ENCODE peak calls at places on chromosomes 12 and 14, in four cellular contexts. One of them, this sample, is unnamed.
A peak's percentile ranks its signal among the peaks of the same experiment; 100 is the strongest.

GRCh38 chr12:52010152-52010622 is 3.4 kb downstream of the TAMALIN start:
- DNase-seq in progenitor cell of endocrine pancreas: no peak
- DNase-seq in GM20000: no peak
- DNase-seq in left ventricle myocardium inferior: peak; percentile 85
- DNase-seq in this sample: peak; percentile 86

GRCh38 chr12:103947871-103948555 is 17.7 kb upstream of the TDG start:
- DNase-seq in progenitor cell of endocrine pancreas: no peak
- DNase-seq in left ventricle myocardium inferior: no peak
- DNase-seq in GM20000: no peak
- DNase-seq in this sample: no peak

GRCh38 chr12:16604853-16605252 is 1.1 kb downstream of the LMO3 start:
- DNase-seq in left ventricle myocardium inferior: no peak
- DNase-seq in GM20000: peak; percentile 3
- DNase-seq in progenitor cell of endocrine pancreas: no peak
- DNase-seq in this sample: no peak

GRCh38 chr12:46556105-46556559 is 183.6 kb upstream of the SLC38A2 start:
- DNase-seq in GM20000: no peak
- DNase-seq in left ventricle myocardium inferior: no peak
- DNase-seq in progenitor cell of endocrine pancreas: no peak
- DNase-seq in this sample: no peak

GRCh38 chr14:91466192-91466591 is 43.9 kb downstream of the PPP4R3A start:
- DNase-seq in GM20000: no peak
- DNase-seq in progenitor cell of endocrine pancreas: no peak
- DNase-seq in left ventricle myocardium inferior: no peak
- DNase-seq in this sample: no peak

GRCh38 chr12:26611598-26611997 is 221.4 kb downstream of the ITPR2 start:
- DNase-seq in GM20000: no peak
- DNase-seq in left ventricle myocardium inferior: no peak
- DNase-seq in progenitor cell of endocrine pancreas: no peak
- DNase-seq in this sample: no peak

GRCh38 chr14:85558505-85558904 is 28.6 kb downstream of the FLRT2 start:
- DNase-seq in progenitor cell of endocrine pancreas: no peak
- DNase-seq in left ventricle myocardium inferior: no peak
- DNase-seq in GM20000: no peak
- DNase-seq in this sample: no peak

GRCh38 chr14:102907303-102907844 is 15.1 kb upstream of the AMN start:
- DNase-seq in progenitor cell of endocrine pancreas: no peak
- DNase-seq in left ventricle myocardium inferior: no peak
- DNase-seq in GM20000: peak; percentile 25
- DNase-seq in this sample: no peak

GRCh38 chr14:76531821-76532318 is 155.9 kb downstream of the ESRRB start:
- DNase-seq in progenitor cell of endocrine pancreas: no peak
- DNase-seq in left ventricle myocardium inferior: no peak
- DNase-seq in GM20000: no peak
- DNase-seq in this sample: no peak

GRCh38 chr12:41365653-41366131 is 177.6 kb downstream of the PDZRN4 start:
- DNase-seq in GM20000: no peak
- DNase-seq in left ventricle myocardium inferior: no peak
- DNase-seq in progenitor cell of endocrine pancreas: no peak
- DNase-seq in this sample: no peak

GRCh38 chr12:113645183-113645582 is 173.5 kb upstream of the LHX5 start:
- DNase-seq in GM20000: no peak
- DNase-seq in progenitor cell of endocrine pancreas: no peak
- DNase-seq in left ventricle myocardium inferior: no peak
- DNase-seq in this sample: no peak

GRCh38 chr12:48961801-48962200 is 4.5 kb upstream of the ARF3 start:
- DNase-seq in progenitor cell of endocrine pancreas: no peak
- DNase-seq in left ventricle myocardium inferior: no peak
- DNase-seq in GM20000: no peak
- DNase-seq in this sample: no peak

GRCh38 chr12:981176-981828 is 9.7 kb upstream of the ERC1 start:
- DNase-seq in left ventricle myocardium inferior: no peak
- DNase-seq in progenitor cell of endocrine pancreas: no peak
- DNase-seq in GM20000: no peak
- DNase-seq in this sample: no peak

GRCh38 chr12:124456652-124457152 is 110.7 kb downstream of the NCOR2 start:
- DNase-seq in left ventricle myocardium inferior: peak; percentile 52
- DNase-seq in progenitor cell of endocrine pancreas: no peak
- DNase-seq in GM20000: peak; percentile 82
- DNase-seq in this sample: no peak

GRCh38 chr14:101103321-101103901 is 199.9 kb upstream of the RTL1 start:
- DNase-seq in progenitor cell of endocrine pancreas: no peak
- DNase-seq in GM20000: no peak
- DNase-seq in left ventricle myocardium inferior: no peak
- DNase-seq in this sample: peak; percentile 61

GRCh38 chr12:10968765-10969456 is 17.8 kb downstream of the TAS2R50 start:
- DNase-seq in progenitor cell of endocrine pancreas: no peak
- DNase-seq in GM20000: no peak
- DNase-seq in left ventricle myocardium inferior: peak; percentile 18
- DNase-seq in this sample: no peak

GRCh38 chr12:13559318-13559978 is 362.9 kb downstream of the EMP1 start:
- DNase-seq in GM20000: no peak
- DNase-seq in progenitor cell of endocrine pancreas: no peak
- DNase-seq in left ventricle myocardium inferior: no peak
- DNase-seq in this sample: no peak

GRCh38 chr14:88421286-88421685 is 35.8 kb downstream of the SPATA7 start:
- DNase-seq in left ventricle myocardium inferior: no peak
- DNase-seq in progenitor cell of endocrine pancreas: no peak
- DNase-seq in GM20000: no peak
- DNase-seq in this sample: no peak

GRCh38 chr14:49194067-49194466 is 392.1 kb downstream of the RPS29 start:
- DNase-seq in left ventricle myocardium inferior: no peak
- DNase-seq in GM20000: no peak
- DNase-seq in progenitor cell of endocrine pancreas: no peak
- DNase-seq in this sample: no peak

GRCh38 chr12:111602348-111602747 is 3.2 kb upstream of the ATXN2 start:
- DNase-seq in GM20000: no peak
- DNase-seq in left ventricle myocardium inferior: no peak
- DNase-seq in progenitor cell of endocrine pancreas: no peak
- DNase-seq in this sample: no peak
- TF ChIP-seq CTCF in GM20000: no peak
- TF ChIP-seq CTCF in left ventricle myocardium inferior: no peak
- TF ChIP-seq CTCF in progenitor cell of endocrine pancreas: no peak
- TF ChIP-seq CTCF in this sample: no peak

GRCh38 chr12:75087656-75088055 is 122.0 kb downstream of the KCNC2 start:
- DNase-seq in progenitor cell of endocrine pancreas: no peak
- DNase-seq in left ventricle myocardium inferior: no peak
- DNase-seq in GM20000: no peak
- DNase-seq in this sample: no peak
- TF ChIP-seq CTCF in progenitor cell of endocrine pancreas: no peak
- TF ChIP-seq CTCF in left ventricle myocardium inferior: no peak
- TF ChIP-seq CTCF in GM20000: no peak
- TF ChIP-seq CTCF in this sample: peak; percentile 33

GRCh38 chr14:55438066-55438683 is 2.2 kb downstream of the TBPL2 start:
- DNase-seq in GM20000: peak; percentile 55
- DNase-seq in left ventricle myocardium inferior: no peak
- DNase-seq in progenitor cell of endocrine pancreas: no peak
- DNase-seq in this sample: no peak

GRCh38 chr14:55436530-55436929 is 3.9 kb downstream of the TBPL2 start:
- DNase-seq in GM20000: no peak
- DNase-seq in progenitor cell of endocrine pancreas: no peak
- DNase-seq in left ventricle myocardium inferior: no peak
- DNase-seq in this sample: no peak

GRCh38 chr14:55441286-55441685 is 870 bp upstream of the TBPL2 start:
- DNase-seq in GM20000: no peak
- DNase-seq in left ventricle myocardium inferior: no peak
- DNase-seq in progenitor cell of endocrine pancreas: no peak
- DNase-seq in this sample: no peak

GRCh38 chr14:55434805-55435174 is 5.6 kb downstream of the TBPL2 start:
- DNase-seq in progenitor cell of endocrine pancreas: no peak
- DNase-seq in left ventricle myocardium inferior: no peak
- DNase-seq in GM20000: no peak
- DNase-seq in this sample: no peak

DNA sequence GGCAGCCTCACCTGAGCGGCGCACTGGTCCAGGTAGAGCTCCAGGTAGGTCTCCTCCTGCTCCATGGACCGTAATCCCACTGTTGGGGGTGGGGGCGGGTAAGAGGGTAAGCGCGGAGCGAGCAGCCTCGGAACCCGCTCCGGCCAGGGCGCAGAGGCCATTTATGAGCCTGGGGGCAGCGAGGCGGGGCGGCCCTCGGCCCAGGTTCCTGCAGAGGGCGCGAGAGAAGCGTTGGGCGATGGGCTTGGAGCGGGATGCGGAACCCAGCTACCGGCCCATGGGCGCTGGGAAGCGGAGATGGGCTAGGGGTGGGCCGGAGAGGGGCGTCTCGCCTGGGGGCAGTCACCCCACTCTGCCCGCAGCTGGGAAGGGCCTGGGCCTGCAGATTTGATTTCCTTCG is at the start of gene TBPL2:
- DNase-seq in progenitor cell of endocrine pancreas: no peak
- DNase-seq in GM20000: no peak
- DNase-seq in left ventricle myocardium inferior: no peak
- DNase-seq in this sample: no peak
- TF ChIP-seq CTCF in progenitor cell of endocrine pancreas: peak; percentile 36
- TF ChIP-seq CTCF in GM20000: peak; percentile 23
- TF ChIP-seq CTCF in left ventricle myocardium inferior: peak; percentile 40
- TF ChIP-seq CTCF in this sample: no peak

GRCh38 chr12:66065146-66065545 is 65.4 kb downstream of the LLPH start:
- DNase-seq in GM20000: no peak
- DNase-seq in progenitor cell of endocrine pancreas: no peak
- DNase-seq in left ventricle myocardium inferior: no peak
- DNase-seq in this sample: no peak

GRCh38 chr12:66065623-66066022 is 64.9 kb downstream of the LLPH start:
- DNase-seq in progenitor cell of endocrine pancreas: no peak
- DNase-seq in left ventricle myocardium inferior: no peak
- DNase-seq in GM20000: no peak
- DNase-seq in this sample: no peak

GRCh38 chr12:66066929-66067281 is 63.6 kb downstream of the LLPH start:
- DNase-seq in left ventricle myocardium inferior: no peak
- DNase-seq in progenitor cell of endocrine pancreas: no peak
- DNase-seq in GM20000: no peak
- DNase-seq in this sample: no peak

GRCh38 chr12:66063976-66064375 is 66.6 kb downstream of the LLPH start:
- DNase-seq in left ventricle myocardium inferior: no peak
- DNase-seq in GM20000: no peak
- DNase-seq in progenitor cell of endocrine pancreas: no peak
- DNase-seq in this sample: no peak

GRCh38 chr12:66066071-66066928 is 64.2 kb downstream of the LLPH start:
- DNase-seq in progenitor cell of endocrine pancreas: no peak
- DNase-seq in GM20000: no peak
- DNase-seq in left ventricle myocardium inferior: no peak
- DNase-seq in this sample: no peak
- TF ChIP-seq CTCF in progenitor cell of endocrine pancreas: no peak
- TF ChIP-seq CTCF in GM20000: no peak
- TF ChIP-seq CTCF in left ventricle myocardium inferior: no peak
- TF ChIP-seq CTCF in this sample: no peak